ENCODE peak calls at places on chromosomes 16 and 17, in seven cellular contexts. T is keratinocyte, J is SK-N-SH, R is endothelial cell of umbilical vein, P is adrenal gland, K is uterus, D is Caco-2. O is an unnamed sample.
A peak's percentile ranks its signal among the peaks of the same experiment; 100 is the strongest.

GRCh38 chr16:68300736-68301459 is 9.8 kb downstream of the SLC7A6OS start:
- DNase-seq in T (no peak), P (no peak), R (no peak), J (no peak), K (no peak), D (no peak), O (no peak)

GRCh38 chr17:82687375-82687861 is 11.1 kb downstream of the RAB40B start:
- DNase-seq in P (no peak), K (no peak), D (no peak), R (no peak), J (no peak), T (peak; percentile 33), O (no peak)

GRCh38 chr16:26830716-26831115 is 236.0 kb upstream of the C16orf82 start:
- DNase-seq in K (no peak), D (no peak), P (no peak), R (no peak), J (no peak), T (no peak), O (peak; percentile 77)

GRCh38 chr17:50129303-50129945 is 536 bp downstream of the SAMD14 start:
- DNase-seq in J (peak; percentile 94), D (peak; percentile 82), R (no peak), T (no peak), P (no peak), K (no peak), O (peak; percentile 58)

GRCh38 chr16:27254262-27254811 is 14.2 kb downstream of the NSMCE1 start:
- DNase-seq in P (no peak), K (no peak), R (peak; percentile 29), J (no peak), D (no peak), T (no peak), O (no peak)

GRCh38 chr16:65069766-65070165 is 52.1 kb downstream of the CDH11 start:
- DNase-seq in J (no peak), T (no peak), P (no peak), K (no peak), D (no peak), R (no peak), O (peak; percentile 48)

GRCh38 chr16:25643633-25644032 is 48.1 kb upstream of the HS3ST4 start:
- DNase-seq in T (no peak), J (no peak), P (no peak), D (no peak), R (no peak), K (no peak), O (no peak)

GRCh38 chr17:35074711-35075707 is 11.5 kb upstream of the RFFL start:
- DNase-seq in P (no peak), J (no peak), D (no peak), R (peak; percentile 49), T (no peak), K (no peak), O (no peak)

GRCh38 chr17:48002920-48003685 is 32.2 kb downstream of the CDK5RAP3 start:
- DNase-seq in K (no peak), T (no peak), P (no peak), D (no peak), R (no peak), J (peak; percentile 86), O (peak; percentile 30)

GRCh38 chr17:12514596-12514995 is 151.1 kb upstream of the MYOCD start:
- DNase-seq in R (no peak), D (no peak), P (no peak), J (no peak), K (no peak), T (no peak), O (no peak)

GRCh38 chr16:86899757-86900156 is 321.4 kb downstream of the FOXL1 start:
- DNase-seq in R (peak; percentile 87), J (no peak), T (no peak), P (no peak), D (no peak), K (no peak), O (peak; percentile 26)

GRCh38 chr16:83402160-83402794 is 405.5 kb upstream of the HSBP1 start:
- DNase-seq in R (no peak), D (no peak), J (no peak), T (peak; percentile 79), P (no peak), K (no peak), O (peak; percentile 67)

GRCh38 chr16:19044781-19045180 is 22.6 kb upstream of the COQ7 start:
- DNase-seq in T (no peak), P (no peak), R (no peak), J (no peak), D (no peak), K (no peak), O (no peak)

GRCh38 chr16:64121473-64121872 is 1000.4 kb downstream of the CDH11 start:
- DNase-seq in T (peak; percentile 13), J (no peak), K (no peak), P (no peak), R (no peak), D (no peak), O (peak; percentile 74)

GRCh38 chr16:30351586-30352419 is 3.3 kb downstream of the CD2BP2 start:
- DNase-seq in D (no peak), P (peak; percentile 97), T (no peak), R (peak; percentile 96), J (no peak), K (peak; percentile 86), O (peak; percentile 92)

GRCh38 chr16:54930034-54930938 is at the start of gene IRX5:
- DNase-seq in P (peak; percentile 84), D (peak; percentile 95), T (peak; percentile 72), R (peak; percentile 89), J (peak; percentile 92), K (peak; percentile 84), O (peak; percentile 98)

GRCh38 chr17:19717411-19717908 is 1.1 kb upstream of the SLC47A2 start:
- DNase-seq in D (peak; percentile 35), T (no peak), K (no peak), P (no peak), J (peak; percentile 26), R (no peak), O (no peak)

GRCh38 chr16:54199486-54200160 is 87.0 kb downstream of the IRX3 start:
- DNase-seq in D (no peak), P (no peak), T (no peak), K (no peak), R (no peak), J (no peak), O (no peak)

GRCh38 chr16:81035975-81036750 is 521 bp downstream of the ATMIN start:
- DNase-seq in P (peak; percentile 46), T (no peak), R (peak; percentile 40), J (peak; percentile 80), K (peak; percentile 19), D (peak; percentile 48), O (peak; percentile 15)

GRCh38 chr17:56262854-56263253 is 109.6 kb downstream of the ANKFN1 start:
- DNase-seq in D (no peak), T (no peak), P (no peak), K (no peak), R (no peak), J (no peak), O (no peak)

GRCh38 chr17:73813201-73813600 is 169.0 kb upstream of the SDK2 start:
- DNase-seq in J (no peak), R (no peak), P (no peak), T (no peak), K (no peak), D (no peak), O (no peak)

GRCh38 chr17:47203984-47204721 is 5.0 kb upstream of the MYL4 start:
- DNase-seq in P (no peak), R (no peak), D (no peak), K (no peak), T (no peak), J (no peak), O (no peak)

DNA sequence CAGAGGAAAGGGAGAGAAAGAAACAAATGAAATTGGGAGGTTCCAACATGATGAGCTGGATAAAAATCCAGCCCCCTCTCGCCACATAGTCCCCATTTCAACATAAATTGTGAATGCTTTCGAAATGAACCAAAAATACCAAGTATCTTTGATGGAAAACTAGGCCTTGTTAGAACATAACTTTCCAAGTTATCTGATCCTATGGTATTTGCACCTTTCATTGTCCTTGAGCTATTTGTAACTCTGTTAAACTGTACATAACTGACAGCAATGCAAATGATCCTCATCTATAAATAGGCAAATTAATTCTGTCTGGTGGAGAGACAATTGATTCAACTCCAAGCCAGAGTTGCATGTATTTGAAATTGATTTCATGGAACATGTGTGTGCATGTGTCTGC is 18.2 kb downstream of the CMTM4 start:
- DNase-seq in T (no peak), J (no peak), D (no peak), R (no peak), K (no peak), P (no peak), O (no peak)
- H3K36me3 ChIP-seq in T (peaks cover 6% of the 10 kb centered on the region), J (no peaks in the 10 kb centered on the region), D (peaks cover 1% of the 10 kb centered on the region), R (no peaks in the 10 kb centered on the region), K (no peaks in the 10 kb centered on the region), P (no peaks in the 10 kb centered on the region), O (no peaks in the 10 kb centered on the region)

DNA sequence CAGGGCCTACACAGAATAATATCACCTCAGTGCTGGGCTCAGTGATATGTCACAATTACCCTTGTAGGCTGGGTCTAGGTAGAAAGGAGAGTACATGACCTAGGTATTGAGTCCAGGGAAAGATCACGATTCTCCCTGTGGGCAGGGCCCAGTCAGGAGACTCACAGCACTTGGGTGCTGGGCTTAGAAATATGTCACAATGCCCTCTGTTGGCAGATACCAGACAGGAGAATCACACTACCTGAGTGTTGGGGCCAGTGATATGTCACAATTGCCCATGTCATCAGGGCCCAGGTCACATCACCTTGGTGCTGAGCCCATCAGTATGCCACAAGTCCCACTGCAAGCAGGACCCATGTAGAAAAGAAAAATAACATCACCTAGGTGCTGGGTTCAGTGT is 2105.5 kb downstream of the TP53TG3F start:
- DNase-seq in R (no peak), K (no peak), D (no peak), P (no peak), T (no peak), J (no peak), O (no peak)
- H3K9me3 ChIP-seq in R (peaks cover 14% of the 10 kb centered on the region), K (no peaks in the 10 kb centered on the region), D (no peaks in the 10 kb centered on the region), P (no peaks in the 10 kb centered on the region), T (no peaks in the 10 kb centered on the region), J (no peaks in the 10 kb centered on the region), O (no peaks in the 10 kb centered on the region)

GRCh38 chr16:293043-293775 is 10.2 kb downstream of the PDIA2 start:
- DNase-seq in J (no peak), P (no peak), R (no peak), D (no peak), K (no peak), T (no peak), O (no peak)
- H3K36me3 ChIP-seq in J (peaks cover 46% of the 10 kb centered on the region), P (peaks cover 42% of the 10 kb centered on the region), R (no peaks in the 10 kb centered on the region), D (no peaks in the 10 kb centered on the region), K (no peaks in the 10 kb centered on the region), T (peaks cover 10% of the 10 kb centered on the region), O (peaks cover 14% of the 10 kb centered on the region)

DNA sequence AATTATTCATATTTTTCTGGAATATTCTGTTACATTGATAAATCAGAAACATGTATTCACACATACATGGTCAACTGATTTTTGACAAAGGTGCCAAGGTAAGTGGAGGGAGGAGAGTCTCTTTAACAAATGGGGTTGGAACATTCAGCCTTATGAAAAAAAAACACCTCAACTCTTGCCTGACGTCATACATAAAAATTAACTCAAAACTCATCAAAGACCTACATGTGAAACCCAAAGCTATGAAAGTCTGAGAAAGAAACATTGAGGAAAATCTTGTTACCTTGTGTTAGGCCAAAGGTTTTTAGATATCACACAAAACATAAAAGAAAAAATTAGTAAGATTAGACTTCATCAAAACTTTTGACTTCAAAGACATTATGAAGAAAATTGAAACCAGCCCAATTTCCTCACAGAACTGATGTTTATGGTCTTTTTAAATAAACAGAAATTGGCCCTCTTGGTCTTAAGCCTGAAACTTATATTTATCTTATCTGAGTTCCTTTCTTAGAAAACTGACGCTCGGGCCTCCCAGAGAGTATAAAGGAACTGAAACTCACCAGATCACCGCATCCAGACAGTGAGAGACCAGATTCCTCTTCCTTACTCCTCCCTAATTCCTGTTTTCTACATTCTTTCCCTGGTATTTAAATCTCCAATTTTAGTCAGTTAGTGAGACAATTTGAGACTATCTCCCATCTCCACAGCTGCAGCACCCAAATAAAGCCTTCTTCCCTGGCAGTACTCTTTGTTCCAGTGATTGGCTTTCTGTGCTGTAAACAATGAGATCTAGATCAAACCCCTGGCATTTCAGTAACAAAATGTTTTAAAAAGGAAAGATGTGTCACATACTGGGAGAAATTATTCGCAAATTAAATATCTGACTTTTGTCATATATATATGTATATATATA is 4.0 kb downstream of the HYDIN start:
- DNase-seq in T (no peak), P (no peak), R (no peak), D (no peak), J (no peak), K (no peak), O (no peak)
- H3K9me3 ChIP-seq in T (no peaks in the 10 kb centered on the region), P (no peaks in the 10 kb centered on the region), R (no peaks in the 10 kb centered on the region), D (peaks cover 30% of the 10 kb centered on the region), J (peaks cover 6% of the 10 kb centered on the region), K (no peaks in the 10 kb centered on the region), O (no peaks in the 10 kb centered on the region)

O was measured in fibroblast of lung.